ENCODE peak calls at places on chromosomes 16 and 17, in ten cellular contexts. One of them, this sample, is unnamed.

GRCh38 chr16:70658921-70659320 is 12.6 kb downstream of the IL34 start:
- DNase-seq in SK-MEL-5: no peak
- DNase-seq in stimulated activated CD4-positive, alpha-beta T cell treated with anti-CD3 and anti-CD28 coated beads, Interleukin-15, amount 100 ng/mL, for 1 hour: no peak
- DNase-seq in NCI-H460: no peak
- DNase-seq in HuH-7.5: no peak
- DNase-seq in PC-3: no peak
- DNase-seq in activated CD8-positive, alpha-beta memory T cell treated with anti-CD3 and anti-CD28 coated beads, Interleukin-2, amount 50 U/mL, for 4 hours: no peak
- DNase-seq in A172: no peak
- DNase-seq in NCI-H2171: no peak
- DNase-seq in AG20443: peak
- DNase-seq in this sample: no peak

GRCh38 chr17:30920282-30920681 is 1.5 kb upstream of the ADAP2 start:
- DNase-seq in NCI-H460: no peak
- DNase-seq in SK-MEL-5: peak
- DNase-seq in A172: peak
- DNase-seq in NCI-H2171: no peak
- DNase-seq in AG20443: no peak
- DNase-seq in PC-3: no peak
- DNase-seq in activated CD8-positive, alpha-beta memory T cell treated with anti-CD3 and anti-CD28 coated beads, Interleukin-2, amount 50 U/mL, for 4 hours: no peak
- DNase-seq in stimulated activated CD4-positive, alpha-beta T cell treated with anti-CD3 and anti-CD28 coated beads, Interleukin-15, amount 100 ng/mL, for 1 hour: no peak
- DNase-seq in HuH-7.5: peak
- DNase-seq in this sample: peak

GRCh38 chr16:1612320-1613111 is at the start of gene CRAMP1:
- DNase-seq in SK-MEL-5: no peak
- DNase-seq in stimulated activated CD4-positive, alpha-beta T cell treated with anti-CD3 and anti-CD28 coated beads, Interleukin-15, amount 100 ng/mL, for 1 hour: no peak
- DNase-seq in AG20443: peak
- DNase-seq in NCI-H2171: no peak
- DNase-seq in A172: no peak
- DNase-seq in activated CD8-positive, alpha-beta memory T cell treated with anti-CD3 and anti-CD28 coated beads, Interleukin-2, amount 50 U/mL, for 4 hours: peak
- DNase-seq in HuH-7.5: peak
- DNase-seq in PC-3: no peak
- DNase-seq in NCI-H460: no peak
- DNase-seq in this sample: no peak

GRCh38 chr16:57388359-57389086 is 16.0 kb upstream of the CCL17 start:
- DNase-seq in stimulated activated CD4-positive, alpha-beta T cell treated with anti-CD3 and anti-CD28 coated beads, Interleukin-15, amount 100 ng/mL, for 1 hour: no peak
- DNase-seq in SK-MEL-5: no peak
- DNase-seq in activated CD8-positive, alpha-beta memory T cell treated with anti-CD3 and anti-CD28 coated beads, Interleukin-2, amount 50 U/mL, for 4 hours: no peak
- DNase-seq in AG20443: no peak
- DNase-seq in NCI-H2171: no peak
- DNase-seq in PC-3: peak
- DNase-seq in NCI-H460: no peak
- DNase-seq in A172: no peak
- DNase-seq in HuH-7.5: no peak
- DNase-seq in this sample: no peak

GRCh38 chr17:35433075-35433894 is 985 bp upstream of the SLFN12 start:
- DNase-seq in A172: peak
- DNase-seq in stimulated activated CD4-positive, alpha-beta T cell treated with anti-CD3 and anti-CD28 coated beads, Interleukin-15, amount 100 ng/mL, for 1 hour: peak
- DNase-seq in activated CD8-positive, alpha-beta memory T cell treated with anti-CD3 and anti-CD28 coated beads, Interleukin-2, amount 50 U/mL, for 4 hours: peak
- DNase-seq in HuH-7.5: peak
- DNase-seq in AG20443: peak
- DNase-seq in SK-MEL-5: peak
- DNase-seq in PC-3: peak
- DNase-seq in NCI-H2171: no peak
- DNase-seq in NCI-H460: peak
- DNase-seq in this sample: peak

GRCh38 chr17:76234354-76234679 is 6.0 kb downstream of the RNF157 start:
- DNase-seq in PC-3: peak
- DNase-seq in HuH-7.5: no peak
- DNase-seq in NCI-H2171: no peak
- DNase-seq in SK-MEL-5: no peak
- DNase-seq in NCI-H460: no peak
- DNase-seq in AG20443: no peak
- DNase-seq in activated CD8-positive, alpha-beta memory T cell treated with anti-CD3 and anti-CD28 coated beads, Interleukin-2, amount 50 U/mL, for 4 hours: no peak
- DNase-seq in stimulated activated CD4-positive, alpha-beta T cell treated with anti-CD3 and anti-CD28 coated beads, Interleukin-15, amount 100 ng/mL, for 1 hour: no peak
- DNase-seq in A172: no peak
- DNase-seq in this sample: no peak

GRCh38 chr16:49644143-49644460 is 211.8 kb downstream of the ZNF423 start:
- DNase-seq in A172: peak
- DNase-seq in HuH-7.5: no peak
- DNase-seq in NCI-H2171: no peak
- DNase-seq in stimulated activated CD4-positive, alpha-beta T cell treated with anti-CD3 and anti-CD28 coated beads, Interleukin-15, amount 100 ng/mL, for 1 hour: no peak
- DNase-seq in activated CD8-positive, alpha-beta memory T cell treated with anti-CD3 and anti-CD28 coated beads, Interleukin-2, amount 50 U/mL, for 4 hours: no peak
- DNase-seq in SK-MEL-5: no peak
- DNase-seq in AG20443: no peak
- DNase-seq in NCI-H460: no peak
- DNase-seq in PC-3: no peak
- DNase-seq in this sample: no peak

GRCh38 chr17:79573196-79573929 is 37.5 kb downstream of the RBFOX3 start:
- DNase-seq in PC-3: peak
- DNase-seq in NCI-H2171: no peak
- DNase-seq in A172: peak
- DNase-seq in HuH-7.5: no peak
- DNase-seq in stimulated activated CD4-positive, alpha-beta T cell treated with anti-CD3 and anti-CD28 coated beads, Interleukin-15, amount 100 ng/mL, for 1 hour: no peak
- DNase-seq in activated CD8-positive, alpha-beta memory T cell treated with anti-CD3 and anti-CD28 coated beads, Interleukin-2, amount 50 U/mL, for 4 hours: no peak
- DNase-seq in SK-MEL-5: no peak
- DNase-seq in NCI-H460: no peak
- DNase-seq in AG20443: no peak
- DNase-seq in this sample: peak

GRCh38 chr16:10587622-10588021 is 7.2 kb upstream of the EMP2 start:
- DNase-seq in AG20443: no peak
- DNase-seq in SK-MEL-5: no peak
- DNase-seq in PC-3: no peak
- DNase-seq in A172: no peak
- DNase-seq in stimulated activated CD4-positive, alpha-beta T cell treated with anti-CD3 and anti-CD28 coated beads, Interleukin-15, amount 100 ng/mL, for 1 hour: no peak
- DNase-seq in activated CD8-positive, alpha-beta memory T cell treated with anti-CD3 and anti-CD28 coated beads, Interleukin-2, amount 50 U/mL, for 4 hours: no peak
- DNase-seq in HuH-7.5: no peak
- DNase-seq in NCI-H460: no peak
- DNase-seq in NCI-H2171: no peak
- DNase-seq in this sample: no peak

GRCh38 chr16:23535901-23536300 is 21.2 kb downstream of the EARS2 start:
- DNase-seq in A172: no peak
- DNase-seq in HuH-7.5: no peak
- DNase-seq in AG20443: no peak
- DNase-seq in NCI-H2171: no peak
- DNase-seq in NCI-H460: no peak
- DNase-seq in stimulated activated CD4-positive, alpha-beta T cell treated with anti-CD3 and anti-CD28 coated beads, Interleukin-15, amount 100 ng/mL, for 1 hour: no peak
- DNase-seq in SK-MEL-5: no peak
- DNase-seq in activated CD8-positive, alpha-beta memory T cell treated with anti-CD3 and anti-CD28 coated beads, Interleukin-2, amount 50 U/mL, for 4 hours: no peak
- DNase-seq in PC-3: no peak
- DNase-seq in this sample: peak

GRCh38 chr17:16048797-16049449 is 49.3 kb downstream of the TTC19 start:
- DNase-seq in stimulated activated CD4-positive, alpha-beta T cell treated with anti-CD3 and anti-CD28 coated beads, Interleukin-15, amount 100 ng/mL, for 1 hour: no peak
- DNase-seq in HuH-7.5: no peak
- DNase-seq in NCI-H460: no peak
- DNase-seq in A172: no peak
- DNase-seq in activated CD8-positive, alpha-beta memory T cell treated with anti-CD3 and anti-CD28 coated beads, Interleukin-2, amount 50 U/mL, for 4 hours: no peak
- DNase-seq in NCI-H2171: no peak
- DNase-seq in PC-3: no peak
- DNase-seq in AG20443: no peak
- DNase-seq in SK-MEL-5: no peak
- DNase-seq in this sample: no peak

GRCh38 chr17:18246880-18247612 is 11.5 kb downstream of the FLII start:
- DNase-seq in NCI-H460: peak
- DNase-seq in A172: no peak
- DNase-seq in SK-MEL-5: peak
- DNase-seq in activated CD8-positive, alpha-beta memory T cell treated with anti-CD3 and anti-CD28 coated beads, Interleukin-2, amount 50 U/mL, for 4 hours: no peak
- DNase-seq in stimulated activated CD4-positive, alpha-beta T cell treated with anti-CD3 and anti-CD28 coated beads, Interleukin-15, amount 100 ng/mL, for 1 hour: no peak
- DNase-seq in AG20443: peak
- DNase-seq in NCI-H2171: peak
- DNase-seq in PC-3: peak
- DNase-seq in HuH-7.5: no peak
- DNase-seq in this sample: no peak

GRCh38 chr17:43560461-43561427 is 14.6 kb upstream of the ETV4 start:
- DNase-seq in activated CD8-positive, alpha-beta memory T cell treated with anti-CD3 and anti-CD28 coated beads, Interleukin-2, amount 50 U/mL, for 4 hours: no peak
- DNase-seq in SK-MEL-5: no peak
- DNase-seq in AG20443: no peak
- DNase-seq in PC-3: no peak
- DNase-seq in NCI-H2171: no peak
- DNase-seq in A172: no peak
- DNase-seq in NCI-H460: no peak
- DNase-seq in HuH-7.5: no peak
- DNase-seq in stimulated activated CD4-positive, alpha-beta T cell treated with anti-CD3 and anti-CD28 coated beads, Interleukin-15, amount 100 ng/mL, for 1 hour: no peak
- DNase-seq in this sample: no peak

GRCh38 chr16:88691924-88692560 is 5.7 kb upstream of the SNAI3 start:
- DNase-seq in activated CD8-positive, alpha-beta memory T cell treated with anti-CD3 and anti-CD28 coated beads, Interleukin-2, amount 50 U/mL, for 4 hours: no peak
- DNase-seq in A172: no peak
- DNase-seq in stimulated activated CD4-positive, alpha-beta T cell treated with anti-CD3 and anti-CD28 coated beads, Interleukin-15, amount 100 ng/mL, for 1 hour: no peak
- DNase-seq in NCI-H460: no peak
- DNase-seq in HuH-7.5: no peak
- DNase-seq in AG20443: no peak
- DNase-seq in PC-3: no peak
- DNase-seq in NCI-H2171: no peak
- DNase-seq in SK-MEL-5: no peak
- DNase-seq in this sample: no peak